ENCODE peak calls at places on chromosomes 13 and 19, in ten cellular contexts. G, T, V, X, E, U, H, J, I and W are unnamed samples.

GRCh38 chr19:11295665-11296245 is at the start of gene TSPAN16:
- DNase-seq in U (no peak), V (no peak), H (no peak), E (peak), X (no peak), J (no peak), G (no peak), T (peak), I (no peak), W (no peak)

GRCh38 chr19:6532244-6532999 is 1.6 kb downstream of the TNFSF9 start:
- DNase-seq in X (peak), J (no peak), G (no peak), I (no peak), E (no peak), V (no peak), U (no peak), T (no peak), H (no peak), W (no peak)

GRCh38 chr19:3538965-3539742 is at the start of gene TEKTIP1:
- DNase-seq in J (peak), I (no peak), G (no peak), H (no peak), U (no peak), E (no peak), X (no peak), V (peak), T (no peak), W (no peak)

GRCh38 chr13:112587767-112588489 is at the start of gene TUBGCP3:
- DNase-seq in E (peak), T (peak), U (peak), G (peak), J (peak), X (peak), H (peak), I (peak), V (peak), W (peak)

GRCh38 chr19:9584073-9584833 is at the start of gene ZNF121:
- DNase-seq in I (peak), E (peak), G (peak), J (peak), V (peak), X (peak), H (peak), T (peak), U (peak), W (peak)

GRCh38 chr19:1324792-1325567 is 39.3 kb downstream of the EFNA2 start:
- DNase-seq in E (peak), J (peak), U (peak), I (peak), X (no peak), T (peak), G (peak), V (peak), H (peak), W (peak)

GRCh38 chr19:5360003-5360820 is 19.6 kb upstream of the PTPRS start:
- DNase-seq in J (no peak), T (no peak), H (no peak), U (no peak), E (no peak), G (no peak), X (no peak), I (no peak), V (no peak), W (no peak)

GRCh38 chr13:30932481-30933333 is at the start of gene TEX26:
- DNase-seq in V (peak), U (no peak), E (no peak), H (no peak), T (no peak), J (peak), I (no peak), X (no peak), G (no peak), W (peak)

GRCh38 chr19:1880611-1881392 is 4.5 kb downstream of the ABHD17A start:
- DNase-seq in J (no peak), T (no peak), V (no peak), I (no peak), G (no peak), U (no peak), X (no peak), E (no peak), H (no peak), W (no peak)

GRCh38 chr19:2356036-2356646 is 3.9 kb upstream of the TMPRSS9 start:
- DNase-seq in U (no peak), V (no peak), J (no peak), T (no peak), I (no peak), E (no peak), H (no peak), G (no peak), X (no peak), W (no peak)

GRCh38 chr19:8615813-8616596 is 5.5 kb upstream of the ADAMTS10 start:
- DNase-seq in X (no peak), I (no peak), H (no peak), T (peak), E (peak), V (peak), U (peak), J (peak), G (peak), W (peak)

GRCh38 chr19:45657520-45658163 is 10.4 kb upstream of the GIPR start:
- DNase-seq in I (no peak), X (no peak), T (no peak), V (no peak), E (no peak), U (no peak), J (no peak), H (no peak), G (no peak), W (no peak)
- TF ChIP-seq CTCF in I (no peak), X (no peak), T (no peak), V (no peak), E (no peak), U (no peak), J (no peak), H (no peak), G (no peak), W (no peak)

DNA sequence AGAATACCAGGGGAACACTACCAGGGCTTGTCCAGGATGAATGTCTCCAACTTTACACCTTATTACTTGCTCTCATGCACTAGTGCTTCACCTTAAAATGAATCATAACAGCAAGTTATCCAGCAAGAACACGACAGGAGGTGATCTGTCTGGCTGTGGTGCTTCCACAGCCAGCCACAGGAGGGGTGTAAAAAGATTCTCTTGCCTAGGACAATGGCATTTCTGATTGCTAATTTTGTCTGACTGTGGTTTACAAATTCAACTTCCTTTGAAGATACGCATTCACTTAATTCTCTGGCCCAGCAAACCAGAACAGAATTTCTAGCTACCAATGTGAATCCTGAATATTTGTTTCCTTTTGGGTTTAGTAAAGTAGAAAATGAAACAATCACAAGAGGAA is 23.1 kb upstream of the COG3 start:
- DNase-seq in H (no peak), G (no peak), J (peak), T (no peak), I (no peak), X (no peak), V (no peak), U (no peak), E (no peak), W (peak)
- TF ChIP-seq CTCF in H (peak), G (peak), J (peak), T (no peak), I (peak), X (no peak), V (peak), U (peak), E (no peak), W (peak)

GRCh38 chr13:29594710-29595379 is 643 bp downstream of the SLC7A1 start:
- DNase-seq in I (no peak), T (peak), X (peak), E (peak), G (peak), U (peak), J (peak), H (peak), V (peak), W (peak)

GRCh38 chr13:29594310-29594709 is 1.2 kb downstream of the SLC7A1 start:
- DNase-seq in T (peak), X (peak), E (peak), I (no peak), G (no peak), U (peak), J (peak), H (peak), V (peak), W (peak)

GRCh38 chr13:29597246-29597645 is 1.8 kb upstream of the SLC7A1 start:
- DNase-seq in H (no peak), I (no peak), V (no peak), T (no peak), J (no peak), E (no peak), G (no peak), X (no peak), U (no peak), W (no peak)

GRCh38 chr13:29596064-29596418 is 553 bp upstream of the SLC7A1 start:
- DNase-seq in J (no peak), I (no peak), X (no peak), U (no peak), T (no peak), V (no peak), G (no peak), E (no peak), H (no peak), W (no peak)

DNA sequence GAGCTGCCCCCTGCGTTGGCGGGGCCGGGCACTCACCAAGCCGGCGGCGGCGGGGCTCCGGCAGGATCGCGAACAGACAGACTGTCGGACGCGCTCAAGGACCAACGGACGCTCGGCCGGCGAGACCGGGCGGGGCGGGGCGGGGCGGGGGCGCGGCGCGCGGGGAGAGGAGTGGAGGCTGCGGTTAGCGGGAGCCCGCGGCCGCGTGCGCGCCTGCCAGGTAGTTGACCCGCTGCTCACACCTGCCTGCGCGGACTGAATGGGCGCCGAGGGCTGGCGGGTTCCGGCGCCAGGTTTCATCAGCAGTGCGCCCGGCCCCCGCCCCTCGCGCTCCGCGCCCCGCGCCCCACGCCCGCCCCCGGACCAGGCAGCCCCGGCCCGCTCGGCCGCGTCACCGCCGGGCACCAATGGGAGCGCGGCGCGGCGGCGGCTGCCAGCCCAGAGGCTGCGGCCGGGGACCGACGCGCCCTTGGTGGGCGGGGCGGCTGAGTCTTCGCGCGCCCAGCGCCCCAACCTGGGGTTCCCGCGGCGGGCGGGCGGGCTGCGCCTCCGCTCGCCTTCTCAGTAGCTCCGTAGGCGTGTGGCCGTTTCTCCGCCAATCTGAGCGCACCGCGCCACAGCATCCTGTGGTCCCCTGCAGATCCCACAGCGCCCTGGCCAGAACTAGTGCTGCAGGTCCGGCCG is at the start of gene SLC7A1:
- DNase-seq in V (peak), T (peak), J (peak), E (peak), G (peak), H (no peak), U (peak), X (peak), I (no peak), W (peak)
- TF ChIP-seq CTCF in V (no peak), T (no peak), J (no peak), E (no peak), G (no peak), H (no peak), U (no peak), X (no peak), I (peak), W (peak)

GRCh38 chr13:27997904-27998522 is 9.5 kb upstream of the URAD start:
- DNase-seq in E (peak), X (peak), H (no peak), G (peak), J (peak), V (peak), I (no peak), T (no peak), U (peak), W (peak)
- TF ChIP-seq CTCF in E (peak), X (peak), H (peak), G (peak), J (peak), V (peak), I (peak), T (peak), U (peak), W (peak)

DNA sequence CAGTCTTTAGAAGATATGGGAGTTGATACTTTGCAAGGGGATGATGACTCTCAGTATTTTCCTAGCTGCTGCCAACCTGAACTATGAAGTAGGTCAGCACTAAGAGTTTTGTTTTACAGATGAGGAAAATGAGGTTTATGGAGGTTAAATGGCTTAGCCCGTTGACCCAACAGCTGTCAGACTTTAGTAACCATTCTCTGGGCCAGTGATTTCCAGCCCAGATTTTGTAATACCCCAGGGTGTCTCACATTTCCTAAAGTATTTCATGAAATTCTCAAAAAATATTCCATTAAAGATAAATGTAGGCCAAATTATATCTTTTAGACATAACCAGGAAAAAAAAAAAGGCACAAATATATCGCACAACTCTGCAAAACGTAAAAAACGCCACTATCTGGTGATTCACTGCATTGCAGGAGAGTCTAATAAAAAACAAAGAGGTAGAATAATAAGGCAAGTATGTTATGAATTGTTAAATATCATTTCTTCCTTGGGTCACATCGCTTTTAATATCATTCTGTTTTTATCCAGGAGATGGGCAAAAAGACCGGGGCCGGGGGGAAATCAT is 112.5 kb downstream of the DACH1 start:
- DNase-seq in E (no peak), V (peak), T (no peak), J (peak), I (no peak), H (no peak), X (no peak), U (no peak), G (no peak), W (no peak)
- TF ChIP-seq CTCF in E (no peak), V (peak), T (no peak), J (peak), I (no peak), H (no peak), X (no peak), U (no peak), G (peak), W (no peak)

GRCh38 chr19:38720559-38721236 is 23.6 kb downstream of the CAPN12 start:
- DNase-seq in H (no peak), U (no peak), V (no peak), J (no peak), X (no peak), I (no peak), T (no peak), G (no peak), E (no peak), W (no peak)

GRCh38 chr19:38717855-38718254 is 26.4 kb downstream of the CAPN12 start:
- DNase-seq in G (no peak), V (no peak), I (no peak), J (no peak), U (no peak), T (no peak), H (no peak), X (no peak), E (no peak), W (no peak)

GRCh38 chr19:38719761-38720558 is 24.3 kb downstream of the CAPN12 start:
- DNase-seq in V (no peak), I (no peak), G (no peak), U (no peak), J (no peak), H (no peak), X (no peak), E (no peak), T (no peak), W (peak)

GRCh38 chr19:38717051-38717450 is 27.2 kb downstream of the CAPN12 start:
- DNase-seq in I (no peak), U (no peak), H (no peak), X (no peak), T (no peak), G (no peak), J (no peak), E (no peak), V (no peak), W (no peak)

DNA sequence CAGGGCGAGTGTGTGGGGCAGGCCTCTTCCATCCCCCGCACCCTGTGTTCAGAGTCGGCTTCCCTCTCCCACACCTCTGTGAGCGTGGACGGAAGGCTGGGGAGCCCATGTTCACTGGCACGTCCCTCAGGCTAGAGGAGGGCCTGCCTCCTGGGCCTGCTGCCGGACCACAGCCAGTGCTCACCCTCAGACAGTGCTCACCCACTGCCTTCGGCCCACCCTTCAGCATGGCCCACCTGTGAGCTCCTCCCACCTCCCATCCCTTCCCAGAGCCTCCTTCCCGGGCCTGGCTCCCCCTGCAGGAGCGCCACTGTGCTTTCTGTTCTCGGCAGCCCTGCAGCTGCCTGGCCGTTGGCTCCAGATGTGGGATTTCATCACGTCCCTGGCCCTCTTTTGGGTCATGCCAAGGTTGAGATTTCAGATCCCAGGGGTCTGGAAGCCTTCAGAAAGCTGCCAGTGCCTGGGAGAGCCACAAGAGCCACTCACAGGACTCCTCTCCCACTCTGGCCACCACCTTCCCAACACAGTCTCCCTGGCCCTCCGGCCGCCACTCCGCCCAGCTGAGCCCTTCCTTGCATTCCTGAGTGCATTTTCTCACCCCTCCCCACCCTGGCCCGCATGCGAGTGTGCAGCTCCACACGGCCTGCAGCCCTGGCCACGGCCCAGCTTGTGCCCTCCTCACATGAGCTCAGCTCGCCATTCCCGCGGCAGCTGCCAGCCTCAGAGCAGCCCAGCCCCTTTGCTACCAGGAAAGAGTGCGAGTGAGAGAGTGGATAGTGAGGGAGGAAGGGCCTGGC is 25.3 kb downstream of the CAPN12 start:
- DNase-seq in V (peak), I (peak), H (no peak), T (peak), X (no peak), U (peak), G (peak), J (peak), E (no peak), W (peak)
- TF ChIP-seq CTCF in V (peak), I (peak), H (peak), T (peak), X (no peak), U (peak), G (peak), J (peak), E (no peak), W (peak)

GRCh38 chr13:69644447-69644846 is 463.2 kb upstream of the ATXN8OS start:
- DNase-seq in G (no peak), U (no peak), H (no peak), V (no peak), I (no peak), T (no peak), X (no peak), J (no peak), E (no peak), W (no peak)
- TF ChIP-seq CTCF in G (no peak), U (no peak), H (no peak), V (no peak), I (no peak), T (no peak), X (no peak), J (no peak), E (no peak), W (no peak)